ENCODE peak calls at places on chromosome 1, in nine cellular contexts. P is left lung; T is ovary; U is colonic mucosa; E is brain microvascular endothelial cell; B is CD8-positive, alpha-beta T cell; H is adrenal gland; N is lower lobe of right lung; K is cardiac muscle cell. X is an unnamed sample.

GRCh38 chr1:38004284-38005101 is 821 bp downstream of the FHL3 start:
- DNase-seq in U (no peak), T (peak; percentile 45), N (no peak), P (no peak), K (peak; percentile 30), E (no peak), B (peak; percentile 36), H (no peak), X (no peak)

GRCh38 chr1:246583448-246584185 is 17.4 kb downstream of the CNST start:
- DNase-seq in U (peak; percentile 79), T (no peak), P (no peak), E (no peak), K (peak; percentile 84), N (no peak), H (peak; percentile 92), B (no peak), X (no peak)

GRCh38 chr1:41533016-41533730 is 48.7 kb upstream of the EDN2 start:
- DNase-seq in U (no peak), K (no peak), N (peak; percentile 28), P (peak; percentile 10), H (no peak), T (peak; percentile 7), B (no peak), E (no peak), X (no peak)

GRCh38 chr1:153364766-153365678 is 7.4 kb downstream of the S100A9 start:
- DNase-seq in K (no peak), E (no peak), B (no peak), H (peak; percentile 34), P (no peak), U (no peak), T (no peak), N (no peak), X (no peak)

GRCh38 chr1:16076003-16076870 is 2.8 kb upstream of the FAM131C start:
- DNase-seq in P (no peak), H (peak; percentile 97), N (no peak), B (no peak), K (peak; percentile 85), T (no peak), E (peak; percentile 93), U (no peak), X (no peak)

GRCh38 chr1:150176593-150176992 is 26.9 kb downstream of the PLEKHO1 start:
- DNase-seq in U (no peak), H (no peak), N (no peak), T (no peak), E (no peak), K (no peak), B (no peak), P (no peak), X (no peak)

GRCh38 chr1:40978886-40979240 is 633 bp upstream of the CTPS1 start:
- DNase-seq in N (no peak), T (no peak), H (peak; percentile 64), K (no peak), B (no peak), U (no peak), P (no peak), E (no peak), X (no peak)

GRCh38 chr1:54553781-54554313 is 5.8 kb downstream of the ACOT11 start:
- DNase-seq in T (no peak), K (no peak), U (no peak), H (peak; percentile 44), N (no peak), P (no peak), B (no peak), E (no peak), X (no peak)

GRCh38 chr1:110098222-110099026 is 13.8 kb upstream of the UBL4B start:
- DNase-seq in N (no peak), E (no peak), B (no peak), U (no peak), T (no peak), P (no peak), H (no peak), K (no peak), X (no peak)

GRCh38 chr1:54081306-54082270 is 28.2 kb downstream of the TCEANC2 start:
- DNase-seq in E (peak; percentile 62), B (peak; percentile 62), K (peak; percentile 82), N (peak; percentile 85), T (peak; percentile 33), H (peak; percentile 84), U (peak; percentile 89), P (peak; percentile 76), X (peak; percentile 27)

GRCh38 chr1:34924759-34925555 is 4.5 kb downstream of the DLGAP3 start:
- DNase-seq in B (peak; percentile 63), N (peak; percentile 69), P (peak; percentile 53), K (peak; percentile 73), E (peak; percentile 55), T (peak; percentile 82), H (peak; percentile 74), U (peak; percentile 49), X (no peak)

GRCh38 chr1:147434926-147435325 is 106.4 kb upstream of the BCL9 start:
- DNase-seq in P (no peak), T (no peak), H (no peak), N (no peak), E (no peak), B (no peak), K (no peak), U (no peak), X (no peak)

GRCh38 chr1:1001057-1001630 is 1.2 kb upstream of the HES4 start:
- DNase-seq in P (peak; percentile 39), U (peak; percentile 30), E (no peak), B (no peak), K (no peak), N (no peak), T (no peak), H (no peak), X (no peak)

GRCh38 chr1:41122851-41123518 is 101.5 kb upstream of the SLFNL1 start:
- DNase-seq in H (no peak), U (peak; percentile 38), E (peak; percentile 84), B (no peak), T (no peak), P (no peak), N (no peak), K (peak; percentile 64), X (no peak)

GRCh38 chr1:10387611-10388386 is 11.1 kb upstream of the PGD start:
- DNase-seq in T (peak; percentile 33), B (no peak), P (peak; percentile 43), E (peak; percentile 31), H (no peak), K (peak; percentile 68), U (no peak), N (no peak), X (peak; percentile 23)

GRCh38 chr1:89995595-89996397 is 886 bp downstream of the ZNF326 start:
- DNase-seq in T (no peak), N (no peak), K (no peak), U (no peak), E (no peak), H (no peak), P (no peak), B (no peak), X (no peak)

GRCh38 chr1:176102243-176102642 is 104.8 kb downstream of the COP1 start:
- DNase-seq in B (no peak), P (no peak), H (no peak), U (no peak), E (no peak), N (no peak), T (no peak), K (peak; percentile 64), X (no peak)

GRCh38 chr1:168609133-168609715 is 32.8 kb downstream of the XCL1 start:
- DNase-seq in K (peak; percentile 79), B (no peak), E (peak; percentile 69), P (no peak), U (no peak), H (peak; percentile 78), T (peak; percentile 74), N (no peak), X (peak; percentile 73)

GRCh38 chr1:226629896-226630550 is 81.5 kb downstream of the STUM start:
- DNase-seq in U (no peak), H (no peak), B (no peak), E (no peak), T (no peak), N (peak; percentile 19), P (peak; percentile 8), K (no peak), X (no peak)

DNA sequence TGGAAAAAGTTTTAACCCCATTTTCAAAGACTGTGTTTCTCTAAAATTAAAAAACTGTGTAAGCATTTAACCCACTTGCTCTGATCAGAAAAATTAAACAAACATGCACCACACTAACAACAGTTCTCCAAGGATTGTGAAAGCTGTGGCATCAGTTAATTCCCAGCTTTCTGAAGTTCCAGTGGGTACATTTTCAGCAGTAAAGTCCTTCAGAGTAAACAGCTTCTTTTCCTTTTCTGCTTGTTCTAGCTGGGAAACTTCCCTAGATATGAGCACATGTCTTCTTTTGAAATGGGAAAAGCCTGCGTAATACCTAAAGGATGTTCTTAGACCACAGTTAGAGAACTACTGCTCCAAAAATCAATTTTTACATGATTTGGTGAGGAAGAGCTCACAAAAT is 11.1 kb downstream of the PRRX1 start:
- DNase-seq in P (no peak), U (no peak), B (no peak), T (no peak), E (no peak), H (no peak), N (no peak), K (peak; percentile 37), X (no peak)
- H3K4me3 ChIP-seq in P (no peak overlapping the region), U (no peak overlapping the region), B (no peak overlapping the region), T (no peak overlapping the region), E (no peak overlapping the region), H (no peak overlapping the region), N (no peak overlapping the region), K (no peak overlapping the region), X (no peak overlapping the region)

DNA sequence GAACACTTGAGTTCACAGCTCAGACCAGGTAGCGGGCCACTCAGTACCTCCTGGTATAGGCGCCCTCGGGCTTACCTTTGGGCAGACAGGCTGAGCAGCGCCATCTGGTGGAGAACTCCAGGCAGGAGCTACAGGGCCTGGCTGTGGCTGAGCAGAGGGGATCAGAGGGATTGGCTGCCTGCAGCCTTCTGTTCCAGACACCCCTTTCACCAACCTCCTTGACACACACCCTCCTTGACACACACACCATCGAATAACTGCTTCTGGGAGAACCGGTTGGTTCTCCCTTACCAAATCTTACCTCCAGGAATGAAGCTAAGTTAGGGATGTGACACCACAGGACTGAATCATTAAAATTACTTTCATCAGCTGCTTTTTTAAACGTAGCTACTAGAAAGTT is 6.5 kb downstream of the LIN28A start:
- DNase-seq in U (peak; percentile 76), T (peak; percentile 41), K (peak; percentile 78), E (peak; percentile 63), N (peak; percentile 85), B (peak; percentile 83), H (peak; percentile 82), P (peak; percentile 75), X (peak; percentile 65)
- TF ChIP-seq CTCF in U (peak; percentile 89), T (no peak), K (peak; percentile 92), E (peak; percentile 94), N (peak; percentile 88), B (peak; percentile 79), H (peak; percentile 47), P (peak; percentile 86), X (peak; percentile 68)

DNA sequence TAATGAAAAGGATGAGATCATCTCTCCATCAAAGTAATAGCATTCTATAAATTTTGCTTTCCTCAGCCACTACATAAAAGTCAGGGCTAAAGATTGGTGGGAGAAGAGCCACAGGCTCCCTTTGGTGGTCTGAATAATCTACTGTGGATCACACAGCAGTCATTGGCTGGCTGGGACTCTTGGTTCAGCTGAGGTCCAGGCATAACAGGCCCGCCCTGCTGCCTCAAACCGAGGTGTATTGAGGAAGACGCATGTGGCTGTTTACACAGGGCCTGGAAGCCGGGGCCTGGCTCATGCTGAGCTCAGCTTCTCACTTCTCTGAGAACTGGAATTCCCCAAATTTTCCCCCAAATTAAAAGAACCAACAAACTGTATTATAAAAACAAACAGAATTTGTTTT is 139.2 kb downstream of the PTPRC start:
- DNase-seq in P (peak; percentile 62), N (peak; percentile 48), B (no peak), H (no peak), U (peak; percentile 31), K (no peak), E (peak; percentile 44), T (no peak), X (no peak)
- H3K27ac ChIP-seq in P (peak overlapping the region; percentile 91), N (no peak overlapping the region), B (no peak overlapping the region), H (no peak overlapping the region), U (no peak overlapping the region), K (no peak overlapping the region), E (peak overlapping the region; percentile 98), T (no peak overlapping the region), X (no peak overlapping the region)

GRCh38 chr1:102107441-102107840 is 110.7 kb upstream of the OLFM3 start:
- DNase-seq in H (no peak), P (no peak), E (no peak), K (no peak), N (no peak), T (no peak), U (no peak), B (no peak), X (no peak)
- H3K4me3 ChIP-seq in H (no peak overlapping the region), P (no peak overlapping the region), E (no peak overlapping the region), K (no peak overlapping the region), N (no peak overlapping the region), T (no peak overlapping the region), U (no peak overlapping the region), B (no peak overlapping the region), X (no peak overlapping the region)

X was measured in dorsolateral prefrontal cortex.